ENCODE peak calls at places on chromosomes 1 and 21, in nine cellular contexts. D is left ventricle myocardium inferior, J is lower leg skin, K is transverse colon, V is fibroblast of mammary gland, F is tibial artery, S is kidney, Q is astrocyte, Z is thyroid gland. N is an unnamed sample.

GRCh38 chr1:58857673-58858343 is 74.0 kb upstream of the JUN start:
- DNase-seq in D (no peak), J (no peak), K (no peak), V (no peak), F (no peak), S (no peak), Q (no peak), Z (no peak), N (no peak)

GRCh38 chr1:177219458-177220390 is 49.0 kb downstream of the BRINP2 start:
- DNase-seq in D (no peak), J (no peak), K (peak; percentile 17), V (no peak), F (no peak), S (no peak), Q (peak; percentile 26), Z (no peak), N (peak; percentile 57)

GRCh38 chr21:45632165-45632896 is 11.2 kb upstream of the PCBP3 start:
- DNase-seq in D (no peak), J (peak; percentile 74), K (no peak), V (no peak), F (no peak), S (no peak), Q (no peak), Z (no peak), N (no peak)

GRCh38 chr1:154567386-154568164 is at the start of gene CHRNB2:
- DNase-seq in D (peak; percentile 71), J (peak; percentile 89), K (peak; percentile 72), V (peak; percentile 19), F (peak; percentile 45), S (peak; percentile 88), Q (no peak), Z (peak; percentile 76), N (peak; percentile 27)

GRCh38 chr1:79151006-79151796 is 144.7 kb upstream of the ADGRL4 start:
- DNase-seq in D (no peak), J (no peak), K (no peak), V (no peak), F (no peak), S (no peak), Q (peak; percentile 10), Z (no peak), N (peak; percentile 17)

GRCh38 chr21:35138665-35139381 is 89.7 kb upstream of the RUNX1 start:
- DNase-seq in D (no peak), J (no peak), K (no peak), V (peak; percentile 45), F (no peak), S (no peak), Q (peak; percentile 100), Z (no peak), N (peak; percentile 85)

GRCh38 chr1:166133276-166133841 is 33.4 kb downstream of the FAM78B start:
- DNase-seq in D (no peak), J (no peak), K (no peak), V (peak; percentile 29), F (no peak), S (no peak), Q (no peak), Z (no peak), N (peak; percentile 15)

GRCh38 chr1:79197421-79197820 is 190.9 kb upstream of the ADGRL4 start:
- DNase-seq in D (no peak), J (no peak), K (no peak), V (peak; percentile 56), F (no peak), S (no peak), Q (peak; percentile 7), Z (no peak), N (peak; percentile 49)

GRCh38 chr1:35935436-35935835 is 4.5 kb downstream of the AGO3 start:
- DNase-seq in D (no peak), J (no peak), K (no peak), V (no peak), F (no peak), S (no peak), Q (peak; percentile 23), Z (no peak), N (peak; percentile 37)

GRCh38 chr1:27307851-27308598 is 13.9 kb upstream of the TMEM222 start:
- DNase-seq in D (no peak), J (no peak), K (no peak), V (no peak), F (no peak), S (no peak), Q (no peak), Z (no peak), N (no peak)

GRCh38 chr1:30185313-30185712 is 538.1 kb downstream of the MATN1 start:
- DNase-seq in D (no peak), J (no peak), K (no peak), V (no peak), F (no peak), S (no peak), Q (no peak), Z (no peak), N (no peak)

GRCh38 chr1:43934279-43934985 is 831 bp downstream of the ARTN start:
- DNase-seq in D (peak; percentile 42), J (no peak), K (peak; percentile 82), V (peak; percentile 58), F (no peak), S (peak; percentile 82), Q (no peak), Z (peak; percentile 52), N (peak; percentile 63)

GRCh38 chr1:18635833-18636671 is 5.4 kb downstream of the PAX7 start:
- DNase-seq in D (no peak), J (no peak), K (no peak), V (peak; percentile 6), F (no peak), S (no peak), Q (no peak), Z (peak; percentile 29), N (no peak)

DNA sequence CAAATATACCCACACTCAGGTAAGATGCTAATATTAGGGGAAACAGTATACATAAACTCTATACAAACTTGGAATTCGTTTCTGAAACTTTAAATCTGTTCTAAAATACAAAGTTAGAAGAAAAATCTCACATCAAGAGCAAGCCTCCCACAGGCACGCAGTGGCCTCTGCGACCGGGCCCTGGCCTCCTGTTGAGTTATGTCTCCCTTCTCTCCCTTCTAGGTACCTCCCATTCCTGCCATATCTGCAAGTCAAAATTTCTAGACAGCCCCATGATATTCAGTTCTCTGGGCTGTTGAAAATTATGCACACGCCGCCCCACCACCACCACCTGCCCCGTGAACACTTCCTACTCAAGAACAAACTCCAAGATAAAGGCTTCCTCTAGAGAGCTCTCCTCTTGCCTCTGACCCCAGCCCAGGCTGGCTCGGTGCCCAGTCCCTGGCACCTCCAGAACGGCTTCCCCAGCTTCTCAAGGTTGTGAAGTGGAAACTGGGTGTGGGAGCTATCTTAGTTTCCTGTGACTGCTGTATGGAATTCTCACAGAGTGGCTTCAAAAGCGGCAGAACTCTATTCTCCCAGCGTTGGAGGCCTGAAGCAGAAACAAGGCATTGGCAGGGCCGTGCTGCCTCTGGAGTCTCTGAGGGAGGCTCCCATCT is 37.7 kb upstream of the LRP8 start:
- DNase-seq in D (no peak), J (peak; percentile 73), K (no peak), V (no peak), F (peak; percentile 22), S (peak; percentile 32), Q (no peak), Z (peak; percentile 88), N (no peak)
- TF ChIP-seq CTCF in D (no peak), J (no peak), K (no peak), V (no peak), F (no peak), S (no peak), Q (no peak), Z (no peak), N (no peak)

GRCh38 chr1:67711150-67711849 is 26.3 kb downstream of the GADD45A start:
- DNase-seq in D (no peak), J (no peak), K (no peak), V (no peak), F (no peak), S (no peak), Q (no peak), Z (no peak), N (no peak)

GRCh38 chr1:67711850-67712202 is 26.8 kb downstream of the GADD45A start:
- DNase-seq in D (no peak), J (no peak), K (no peak), V (no peak), F (no peak), S (no peak), Q (no peak), Z (peak; percentile 31), N (no peak)

GRCh38 chr1:67715819-67716218 is 30.8 kb downstream of the GADD45A start:
- DNase-seq in D (no peak), J (no peak), K (no peak), V (no peak), F (no peak), S (no peak), Q (no peak), Z (no peak), N (no peak)

GRCh38 chr1:67710417-67710816 is 25.4 kb downstream of the GADD45A start:
- DNase-seq in D (no peak), J (no peak), K (no peak), V (peak; percentile 82), F (peak; percentile 55), S (no peak), Q (peak; percentile 85), Z (no peak), N (peak; percentile 81)

GRCh38 chr1:67713071-67713806 is 28.2 kb downstream of the GADD45A start:
- DNase-seq in D (no peak), J (no peak), K (peak; percentile 70), V (peak; percentile 93), F (no peak), S (no peak), Q (peak; percentile 84), Z (no peak), N (peak; percentile 85)
- H3K4me3 ChIP-seq in D (no peak overlapping the region), J (no peak overlapping the region), K (no peak overlapping the region), V (no peak overlapping the region), F (no peak overlapping the region), S (no peak overlapping the region), Q (no peak overlapping the region), Z (no peak overlapping the region), N (no peak overlapping the region)

GRCh38 chr21:37415938-37416337 is 49.4 kb downstream of the DYRK1A start:
- DNase-seq in D (no peak), J (no peak), K (no peak), V (no peak), F (no peak), S (no peak), Q (no peak), Z (no peak), N (no peak)
- TF ChIP-seq CTCF in D (no peak), J (no peak), K (no peak), V (no peak), F (no peak), S (no peak), Q (no peak), Z (no peak), N (no peak)

GRCh38 chr1:204314893-204315735 is 44.6 kb downstream of the PLEKHA6 start:
- DNase-seq in D (no peak), J (no peak), K (no peak), V (no peak), F (no peak), S (no peak), Q (no peak), Z (no peak), N (no peak)

GRCh38 chr1:204318324-204318723 is 41.4 kb downstream of the PLEKHA6 start:
- DNase-seq in D (no peak), J (no peak), K (no peak), V (no peak), F (no peak), S (no peak), Q (no peak), Z (peak; percentile 67), N (no peak)

GRCh38 chr1:204317170-204317569 is 42.6 kb downstream of the PLEKHA6 start:
- DNase-seq in D (no peak), J (no peak), K (no peak), V (no peak), F (no peak), S (no peak), Q (no peak), Z (no peak), N (no peak)

GRCh38 chr1:204314209-204314892 is 45.4 kb downstream of the PLEKHA6 start:
- DNase-seq in D (no peak), J (peak; percentile 70), K (no peak), V (no peak), F (no peak), S (no peak), Q (no peak), Z (no peak), N (no peak)

GRCh38 chr1:204316164-204316563 is 43.6 kb downstream of the PLEKHA6 start:
- DNase-seq in D (no peak), J (no peak), K (no peak), V (no peak), F (no peak), S (no peak), Q (no peak), Z (no peak), N (no peak)
- H3K4me3 ChIP-seq in D (no peak overlapping the region), J (no peak overlapping the region), K (no peak overlapping the region), V (no peak overlapping the region), F (no peak overlapping the region), S (no peak overlapping the region), Q (no peak overlapping the region), Z (no peak overlapping the region), N (no peak overlapping the region)

N was measured in fibroblast of the aortic adventitia.